ENCODE peak calls at places on chromosomes 5 and 9, in eight cellular contexts. U, W, M, B, P, V, K and F are unnamed samples.

GRCh38 chr5:68329554-68329953 is 114.0 kb downstream of the PIK3R1 start:
- DNase-seq in P (no peak), M (no peak), U (no peak), W (no peak), K (no peak), B (no peak), V (no peak), F (no peak)

GRCh38 chr9:105257767-105258166 is 13.3 kb downstream of the SLC44A1 start:
- DNase-seq in B (no peak), P (no peak), U (no peak), V (no peak), W (no peak), K (no peak), M (no peak), F (no peak)

GRCh38 chr9:36416870-36417269 is 16.8 kb upstream of the RNF38 start:
- DNase-seq in B (no peak), W (no peak), K (peak; percentile 73), M (no peak), V (no peak), U (no peak), P (no peak), F (no peak)

GRCh38 chr5:161030219-161030618 is 178.2 kb upstream of the ATP10B start:
- DNase-seq in U (no peak), P (no peak), M (no peak), B (no peak), V (no peak), W (no peak), K (no peak), F (no peak)

GRCh38 chr5:141811287-141812155 is 66.7 kb downstream of the PCDH1 start:
- DNase-seq in P (no peak), U (peak; percentile 82), W (no peak), B (no peak), K (no peak), M (no peak), V (no peak), F (no peak)

GRCh38 chr5:134100283-134101011 is 14.0 kb upstream of the TCF7 start:
- DNase-seq in B (no peak), W (peak; percentile 73), U (no peak), V (no peak), P (peak; percentile 80), M (no peak), K (no peak), F (no peak)

GRCh38 chr5:69261034-69261433 is 26.3 kb downstream of the CDK7 start:
- DNase-seq in M (no peak), B (no peak), W (peak; percentile 61), V (no peak), P (no peak), U (no peak), K (no peak), F (no peak)

GRCh38 chr9:137175345-137175961 is 3.6 kb upstream of the TMEM210 start:
- DNase-seq in U (no peak), V (no peak), M (no peak), K (no peak), P (no peak), W (no peak), B (no peak), F (no peak)

GRCh38 chr9:18526686-18527085 is 52.7 kb downstream of the ADAMTSL1 start:
- DNase-seq in K (no peak), P (no peak), W (no peak), U (no peak), M (no peak), B (no peak), V (no peak), F (no peak)

GRCh38 chr5:180142008-180142803 is 66.8 kb downstream of the RASGEF1C start:
- DNase-seq in M (no peak), K (no peak), U (no peak), B (no peak), V (no peak), W (no peak), P (no peak), F (peak; percentile 12)

GRCh38 chr5:38441730-38442573 is 114.5 kb downstream of the LIFR start:
- DNase-seq in K (peak; percentile 91), B (peak; percentile 82), W (peak; percentile 85), M (peak; percentile 87), U (peak; percentile 87), P (peak; percentile 71), V (peak; percentile 97), F (peak; percentile 86)

GRCh38 chr9:78437721-78438610 is 141.0 kb downstream of the PSAT1 start:
- DNase-seq in V (no peak), B (no peak), W (no peak), K (no peak), U (no peak), P (no peak), M (no peak), F (no peak)

GRCh38 chr5:139636975-139637408 is 11.2 kb upstream of the CXXC5 start:
- DNase-seq in V (no peak), U (no peak), K (no peak), M (no peak), B (peak; percentile 64), W (peak; percentile 72), P (no peak), F (no peak)

GRCh38 chr5:114928644-114929462 is 240.9 kb downstream of the TRIM36 start:
- DNase-seq in P (no peak), K (no peak), M (no peak), B (no peak), V (no peak), U (no peak), W (no peak), F (no peak)

GRCh38 chr9:20526500-20527319 is 95.6 kb downstream of the MLLT3 start:
- DNase-seq in V (no peak), B (no peak), K (no peak), U (no peak), W (peak; percentile 69), P (no peak), M (no peak), F (no peak)

DNA sequence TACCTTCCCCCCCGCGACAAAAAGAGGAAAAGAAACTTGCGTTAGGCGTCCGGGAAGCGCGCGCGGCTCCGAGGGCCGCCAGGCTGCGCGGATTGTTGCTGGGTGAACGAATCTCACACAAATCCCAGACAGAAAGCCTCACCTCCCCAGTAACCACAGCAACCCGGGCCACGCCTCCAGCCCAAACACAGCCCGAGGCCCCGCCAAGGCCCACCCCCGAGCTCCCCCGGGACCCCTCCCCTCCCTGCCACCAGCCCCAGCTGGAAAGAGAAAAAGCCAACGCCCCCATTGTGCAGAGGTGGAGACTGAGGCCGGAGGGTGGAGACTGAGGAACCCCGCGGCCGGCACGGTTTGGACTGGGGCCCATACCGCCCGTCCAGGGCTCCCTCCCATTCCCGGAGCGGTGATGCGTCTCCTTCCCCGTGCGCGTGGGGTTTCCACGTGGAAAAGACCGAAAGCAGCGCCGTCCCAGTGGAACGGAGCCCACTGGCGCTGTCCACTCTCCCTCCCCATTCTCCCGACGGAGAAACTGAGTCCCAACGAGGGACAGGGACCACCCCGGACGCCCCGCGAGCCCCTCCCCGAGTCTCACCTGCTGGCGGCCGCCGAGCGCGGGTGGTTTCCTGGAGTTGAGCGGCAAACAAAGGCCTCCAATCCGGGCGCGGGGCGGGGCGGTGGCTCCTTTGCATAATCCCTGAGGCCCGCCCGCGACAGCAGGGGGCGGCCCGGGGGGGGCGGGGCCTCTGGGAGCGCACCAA is 10.2 kb upstream of the AKNA start:
- DNase-seq in U (peak; percentile 99), P (peak; percentile 100), V (peak; percentile 96), B (peak; percentile 96), W (peak; percentile 90), M (peak; percentile 96), K (peak; percentile 97), F (peak; percentile 99)
- H3K4me1 ChIP-seq in U (peaks cover 21% of the 10 kb centered on the region), P (peaks cover 55% of the 10 kb centered on the region), V (peaks cover 45% of the 10 kb centered on the region), B (no peaks in the 10 kb centered on the region), W (no peaks in the 10 kb centered on the region), M (no peaks in the 10 kb centered on the region), K (peaks cover 11% of the 10 kb centered on the region), F (peaks cover 5% of the 10 kb centered on the region)

DNA sequence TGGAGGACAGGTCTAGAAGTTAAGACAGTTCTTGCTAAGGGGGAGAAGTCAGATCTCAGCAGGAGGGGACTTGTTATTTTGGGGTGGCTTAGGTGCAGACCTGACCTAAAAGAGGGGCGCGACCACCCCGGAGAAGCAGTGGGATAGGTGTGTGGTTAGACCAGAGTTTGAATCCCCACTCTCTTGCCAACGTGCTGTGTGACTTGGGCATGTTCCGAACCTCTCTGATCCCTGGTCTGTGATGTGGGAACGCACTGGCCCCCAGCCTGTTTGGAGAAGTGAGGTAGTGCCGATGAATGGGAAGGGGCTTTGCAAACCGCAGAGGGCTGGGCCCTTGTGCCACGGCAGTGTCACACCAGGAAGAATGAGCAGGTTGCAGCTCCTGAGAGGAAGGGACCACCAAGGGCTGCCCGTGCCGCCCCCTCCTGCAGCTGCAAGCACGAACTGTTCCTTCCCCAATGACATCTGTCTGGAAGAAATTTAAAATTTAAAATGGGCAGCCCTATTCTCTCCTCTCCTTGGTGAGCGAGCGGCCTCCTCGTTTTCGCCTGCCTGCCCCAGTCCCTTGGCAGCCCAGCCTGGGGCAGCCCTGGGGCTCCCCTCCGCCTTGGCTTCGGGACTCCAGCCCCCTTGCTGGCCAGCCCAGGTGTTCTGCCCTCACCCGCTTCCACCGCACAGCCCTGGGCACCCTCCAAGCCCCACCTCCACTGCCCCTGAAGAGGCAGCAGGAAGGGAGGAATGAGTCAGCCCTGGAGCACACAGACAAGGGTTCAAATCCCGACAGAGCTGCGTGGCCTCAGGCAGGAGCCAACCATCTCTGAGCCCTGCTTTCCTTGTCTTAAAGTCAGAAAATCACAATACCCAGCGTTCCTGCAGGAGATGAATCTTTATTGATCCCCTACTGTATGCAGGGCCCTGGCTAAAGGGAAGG is 1.6 kb downstream of the FIBCD1 start:
- DNase-seq in W (no peak), V (no peak), B (no peak), P (no peak), K (no peak), U (peak; percentile 67), M (peak; percentile 12), F (no peak)
- H3K4me3 ChIP-seq in W (peak overlapping the region; percentile 57), V (no peak overlapping the region), B (peak overlapping the region; percentile 61), P (no peak overlapping the region), K (no peak overlapping the region), U (no peak overlapping the region), M (no peak overlapping the region), F (no peak overlapping the region)

GRCh38 chr9:99114846-99115500 is 10.1 kb downstream of the TGFBR1 start:
- DNase-seq in W (peak; percentile 48), M (no peak), P (no peak), U (no peak), K (no peak), B (no peak), V (no peak), F (no peak)

GRCh38 chr9:99112750-99113417 is 8.0 kb downstream of the TGFBR1 start:
- DNase-seq in V (no peak), P (peak; percentile 63), B (no peak), K (no peak), U (no peak), W (no peak), M (no peak), F (no peak)

GRCh38 chr9:99115947-99116543 is 11.1 kb downstream of the TGFBR1 start:
- DNase-seq in M (no peak), V (no peak), P (no peak), K (no peak), B (no peak), U (no peak), W (no peak), F (no peak)

GRCh38 chr9:99114049-99114440 is 9.1 kb downstream of the TGFBR1 start:
- DNase-seq in B (no peak), M (no peak), V (no peak), U (no peak), W (peak; percentile 53), P (no peak), K (no peak), F (no peak)

GRCh38 chr9:99113418-99114048 is 8.6 kb downstream of the TGFBR1 start:
- DNase-seq in U (no peak), W (no peak), K (no peak), P (no peak), V (no peak), B (no peak), M (no peak), F (no peak)
- H3K36me3 ChIP-seq in U (peaks cover 21% of the 10 kb centered on the region), W (no peaks in the 10 kb centered on the region), K (no peaks in the 10 kb centered on the region), P (no peaks in the 10 kb centered on the region), V (no peaks in the 10 kb centered on the region), B (peaks cover 4% of the 10 kb centered on the region), M (no peaks in the 10 kb centered on the region), F (no peaks in the 10 kb centered on the region)

GRCh38 chr5:177306674-177307543 is 3.3 kb downstream of the PRELID1 start:
- DNase-seq in M (peak; percentile 48), W (no peak), B (no peak), P (no peak), V (no peak), U (no peak), K (no peak), F (no peak)
- H3K4me1 ChIP-seq in M (peaks cover 26% of the 10 kb centered on the region), W (peaks cover 17% of the 10 kb centered on the region), B (peaks cover 9% of the 10 kb centered on the region), P (peaks cover 47% of the 10 kb centered on the region), V (peaks cover 55% of the 10 kb centered on the region), U (peaks cover 62% of the 10 kb centered on the region), K (peaks cover 18% of the 10 kb centered on the region), F (peaks cover 38% of the 10 kb centered on the region)